ENCODE peak calls at places on chromosomes 13 and 19, in six cellular contexts. One of them, this sample, is unnamed.
A peak's percentile ranks its signal among the peaks of the same experiment; 100 is the strongest.

GRCh38 chr19:7977723-7978040 is 27.8 kb downstream of the ELAVL1 start:
- DNase-seq in BE2C: no peak
- DNase-seq in heart right ventricle: no peak
- DNase-seq in dorsolateral prefrontal cortex: no peak
- DNase-seq in endothelial cell of umbilical vein: no peak
- DNase-seq in left ventricle myocardium inferior: no peak
- DNase-seq in this sample: no peak

GRCh38 chr19:1244693-1245451 is 3.3 kb downstream of the ATP5F1D start:
- DNase-seq in dorsolateral prefrontal cortex: no peak
- DNase-seq in heart right ventricle: peak; percentile 87
- DNase-seq in left ventricle myocardium inferior: peak; percentile 87
- DNase-seq in endothelial cell of umbilical vein: no peak
- DNase-seq in BE2C: no peak
- DNase-seq in this sample: peak; percentile 62

GRCh38 chr19:21463449-21464105 is 41.8 kb upstream of the ZNF429 start:
- DNase-seq in dorsolateral prefrontal cortex: no peak
- DNase-seq in BE2C: peak; percentile 14
- DNase-seq in heart right ventricle: peak; percentile 38
- DNase-seq in endothelial cell of umbilical vein: no peak
- DNase-seq in left ventricle myocardium inferior: peak; percentile 42
- DNase-seq in this sample: no peak

GRCh38 chr19:16931306-16931705 is 42.5 kb downstream of the F2RL3 start:
- DNase-seq in left ventricle myocardium inferior: no peak
- DNase-seq in BE2C: no peak
- DNase-seq in heart right ventricle: no peak
- DNase-seq in endothelial cell of umbilical vein: no peak
- DNase-seq in dorsolateral prefrontal cortex: no peak
- DNase-seq in this sample: no peak

GRCh38 chr19:37979547-37980082 is 72.6 kb downstream of the SIPA1L3 start:
- DNase-seq in dorsolateral prefrontal cortex: no peak
- DNase-seq in endothelial cell of umbilical vein: no peak
- DNase-seq in BE2C: no peak
- DNase-seq in left ventricle myocardium inferior: no peak
- DNase-seq in heart right ventricle: no peak
- DNase-seq in this sample: no peak

GRCh38 chr13:107035778-107036177 is 467.8 kb upstream of the ARGLU1 start:
- DNase-seq in dorsolateral prefrontal cortex: no peak
- DNase-seq in BE2C: no peak
- DNase-seq in endothelial cell of umbilical vein: no peak
- DNase-seq in heart right ventricle: no peak
- DNase-seq in left ventricle myocardium inferior: no peak
- DNase-seq in this sample: peak; percentile 48

GRCh38 chr13:53206455-53206854 is 177.8 kb downstream of the OLFM4 start:
- DNase-seq in left ventricle myocardium inferior: no peak
- DNase-seq in dorsolateral prefrontal cortex: no peak
- DNase-seq in endothelial cell of umbilical vein: no peak
- DNase-seq in heart right ventricle: no peak
- DNase-seq in BE2C: no peak
- DNase-seq in this sample: no peak

GRCh38 chr13:112067121-112067741 is at the start of gene SOX1:
- DNase-seq in left ventricle myocardium inferior: no peak
- DNase-seq in endothelial cell of umbilical vein: no peak
- DNase-seq in dorsolateral prefrontal cortex: no peak
- DNase-seq in heart right ventricle: no peak
- DNase-seq in BE2C: no peak
- DNase-seq in this sample: no peak

GRCh38 chr19:17058236-17058635 is 17.0 kb downstream of the HAUS8 start:
- DNase-seq in dorsolateral prefrontal cortex: no peak
- DNase-seq in BE2C: no peak
- DNase-seq in left ventricle myocardium inferior: no peak
- DNase-seq in heart right ventricle: no peak
- DNase-seq in endothelial cell of umbilical vein: no peak
- DNase-seq in this sample: no peak

GRCh38 chr19:43425567-43426392 is 11.1 kb downstream of the TEX101 start:
- DNase-seq in dorsolateral prefrontal cortex: no peak
- DNase-seq in BE2C: no peak
- DNase-seq in left ventricle myocardium inferior: no peak
- DNase-seq in heart right ventricle: no peak
- DNase-seq in endothelial cell of umbilical vein: no peak
- DNase-seq in this sample: peak; percentile 37

GRCh38 chr13:43284162-43284561 is 260.8 kb downstream of the DNAJC15 start:
- DNase-seq in endothelial cell of umbilical vein: peak; percentile 52
- DNase-seq in BE2C: no peak
- DNase-seq in heart right ventricle: no peak
- DNase-seq in left ventricle myocardium inferior: no peak
- DNase-seq in dorsolateral prefrontal cortex: no peak
- DNase-seq in this sample: peak; percentile 65

GRCh38 chr19:12574036-12574435 is 22.8 kb upstream of the ZNF564 start:
- DNase-seq in left ventricle myocardium inferior: no peak
- DNase-seq in endothelial cell of umbilical vein: no peak
- DNase-seq in heart right ventricle: no peak
- DNase-seq in BE2C: no peak
- DNase-seq in dorsolateral prefrontal cortex: no peak
- DNase-seq in this sample: no peak

GRCh38 chr13:36858285-36858684 is 39.3 kb downstream of the RFXAP start:
- DNase-seq in BE2C: peak; percentile 37
- DNase-seq in heart right ventricle: no peak
- DNase-seq in dorsolateral prefrontal cortex: no peak
- DNase-seq in left ventricle myocardium inferior: no peak
- DNase-seq in endothelial cell of umbilical vein: peak; percentile 68
- DNase-seq in this sample: peak; percentile 32

GRCh38 chr19:49878744-49879070 is 1.2 kb downstream of the TBC1D17 start:
- DNase-seq in BE2C: no peak
- DNase-seq in dorsolateral prefrontal cortex: no peak
- DNase-seq in endothelial cell of umbilical vein: no peak
- DNase-seq in left ventricle myocardium inferior: no peak
- DNase-seq in heart right ventricle: peak; percentile 8
- DNase-seq in this sample: no peak

GRCh38 chr19:53868091-53868891 is 608 bp downstream of the MYADM start:
- DNase-seq in heart right ventricle: peak; percentile 61
- DNase-seq in endothelial cell of umbilical vein: peak; percentile 40
- DNase-seq in left ventricle myocardium inferior: peak; percentile 64
- DNase-seq in BE2C: peak; percentile 51
- DNase-seq in dorsolateral prefrontal cortex: no peak
- DNase-seq in this sample: peak; percentile 54

GRCh38 chr19:18279516-18280246 is 1.7 kb downstream of the JUND start:
- DNase-seq in heart right ventricle: peak; percentile 91
- DNase-seq in endothelial cell of umbilical vein: peak; percentile 96
- DNase-seq in dorsolateral prefrontal cortex: peak; percentile 82
- DNase-seq in BE2C: peak; percentile 94
- DNase-seq in left ventricle myocardium inferior: peak; percentile 91
- DNase-seq in this sample: peak; percentile 95

GRCh38 chr13:70170689-70171088 is 62.4 kb upstream of the KLHL1 start:
- DNase-seq in endothelial cell of umbilical vein: no peak
- DNase-seq in left ventricle myocardium inferior: no peak
- DNase-seq in dorsolateral prefrontal cortex: no peak
- DNase-seq in BE2C: no peak
- DNase-seq in heart right ventricle: no peak
- DNase-seq in this sample: no peak

DNA sequence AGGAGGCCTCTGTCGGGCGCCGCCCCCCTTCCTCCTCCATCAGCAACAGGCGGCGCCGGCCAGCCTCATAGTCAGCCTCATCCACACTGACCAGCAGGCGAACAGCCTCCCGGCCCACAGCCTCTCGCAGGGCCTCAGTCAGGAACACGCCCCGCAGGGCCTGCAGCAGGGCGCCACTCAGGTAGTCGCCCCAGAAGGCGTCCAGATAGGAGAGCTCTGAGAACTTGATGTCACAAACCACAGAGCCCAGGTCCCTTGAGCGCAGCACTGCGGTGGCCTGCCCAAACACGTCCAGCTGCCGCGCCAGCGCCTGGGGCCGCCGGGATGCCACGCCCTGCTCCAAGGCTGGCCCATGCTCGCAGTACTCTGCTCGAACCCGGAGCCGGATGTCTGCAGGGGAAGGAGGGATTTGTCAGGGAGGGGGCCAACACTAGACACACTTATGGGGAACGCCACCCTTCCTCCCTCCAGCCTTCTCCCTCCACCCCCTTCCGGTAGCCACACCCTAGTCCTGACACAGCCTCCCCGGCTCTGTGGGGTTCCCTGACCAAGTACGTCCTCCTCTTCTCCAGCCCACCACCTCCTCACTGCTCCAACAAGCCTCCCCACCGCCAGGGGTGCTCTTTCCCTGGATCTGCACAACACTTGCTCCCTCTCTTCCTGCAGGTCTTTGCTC is 17.9 kb downstream of the DEDD2 start:
- DNase-seq in endothelial cell of umbilical vein: no peak
- DNase-seq in dorsolateral prefrontal cortex: no peak
- DNase-seq in left ventricle myocardium inferior: peak; percentile 35
- DNase-seq in BE2C: no peak
- DNase-seq in heart right ventricle: peak; percentile 50
- DNase-seq in this sample: no peak
- TF ChIP-seq CTCF in endothelial cell of umbilical vein: no peak
- TF ChIP-seq CTCF in dorsolateral prefrontal cortex: no peak
- TF ChIP-seq CTCF in left ventricle myocardium inferior: no peak
- TF ChIP-seq CTCF in BE2C: no peak
- TF ChIP-seq CTCF in heart right ventricle: no peak
- TF ChIP-seq CTCF in this sample: no peak

GRCh38 chr13:100517706-100518105 is 70.9 kb downstream of the GGACT start:
- DNase-seq in endothelial cell of umbilical vein: no peak
- DNase-seq in dorsolateral prefrontal cortex: no peak
- DNase-seq in left ventricle myocardium inferior: no peak
- DNase-seq in BE2C: no peak
- DNase-seq in heart right ventricle: no peak
- DNase-seq in this sample: no peak
- H3K4me3 ChIP-seq in endothelial cell of umbilical vein: no peak overlapping the region
- H3K4me3 ChIP-seq in dorsolateral prefrontal cortex: no peak overlapping the region
- H3K4me3 ChIP-seq in left ventricle myocardium inferior: no peak overlapping the region
- H3K4me3 ChIP-seq in BE2C: no peak overlapping the region
- H3K4me3 ChIP-seq in heart right ventricle: no peak overlapping the region
- H3K4me3 ChIP-seq in this sample: no peak overlapping the region

GRCh38 chr13:46296920-46297319 is 85.2 kb downstream of the LRRC63 start:
- DNase-seq in BE2C: no peak
- DNase-seq in endothelial cell of umbilical vein: peak; percentile 66
- DNase-seq in left ventricle myocardium inferior: no peak
- DNase-seq in heart right ventricle: no peak
- DNase-seq in dorsolateral prefrontal cortex: no peak
- DNase-seq in this sample: peak; percentile 80
- TF ChIP-seq CTCF in BE2C: no peak
- TF ChIP-seq CTCF in endothelial cell of umbilical vein: no peak
- TF ChIP-seq CTCF in left ventricle myocardium inferior: no peak
- TF ChIP-seq CTCF in heart right ventricle: no peak
- TF ChIP-seq CTCF in dorsolateral prefrontal cortex: no peak
- TF ChIP-seq CTCF in this sample: no peak

GRCh38 chr19:4800591-4801081 is 9.1 kb downstream of the FEM1A start:
- DNase-seq in dorsolateral prefrontal cortex: no peak
- DNase-seq in BE2C: no peak
- DNase-seq in heart right ventricle: peak; percentile 63
- DNase-seq in endothelial cell of umbilical vein: no peak
- DNase-seq in left ventricle myocardium inferior: no peak
- DNase-seq in this sample: no peak
- H3K4me3 ChIP-seq in dorsolateral prefrontal cortex: no peak overlapping the region
- H3K4me3 ChIP-seq in BE2C: no peak overlapping the region
- H3K4me3 ChIP-seq in heart right ventricle: no peak overlapping the region
- H3K4me3 ChIP-seq in endothelial cell of umbilical vein: no peak overlapping the region
- H3K4me3 ChIP-seq in left ventricle myocardium inferior: peak overlapping the region; percentile 3
- H3K4me3 ChIP-seq in this sample: no peak overlapping the region

DNA sequence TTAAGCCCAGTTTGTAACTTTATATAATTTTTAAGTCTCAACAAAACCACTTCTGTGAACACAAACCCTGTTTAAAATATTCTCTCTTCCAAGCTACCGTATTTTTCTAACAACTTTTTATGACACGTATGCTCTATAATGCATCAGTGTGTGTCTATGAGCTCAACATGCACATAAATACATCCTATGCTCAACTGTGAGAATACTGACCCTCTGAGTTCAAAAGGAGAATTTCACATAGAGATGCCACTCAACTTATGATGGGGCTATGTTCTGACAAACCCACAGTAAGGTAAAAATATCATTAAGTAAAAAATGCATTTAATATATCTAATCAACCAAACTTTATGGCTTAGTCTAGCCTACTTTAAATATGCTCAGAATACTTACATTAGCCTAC is 1139.7 kb upstream of the SPRY2 start:
- DNase-seq in heart right ventricle: no peak
- DNase-seq in BE2C: no peak
- DNase-seq in dorsolateral prefrontal cortex: no peak
- DNase-seq in left ventricle myocardium inferior: no peak
- DNase-seq in endothelial cell of umbilical vein: no peak
- DNase-seq in this sample: no peak
- TF ChIP-seq CTCF in heart right ventricle: no peak
- TF ChIP-seq CTCF in BE2C: peak; percentile 56
- TF ChIP-seq CTCF in dorsolateral prefrontal cortex: no peak
- TF ChIP-seq CTCF in left ventricle myocardium inferior: no peak
- TF ChIP-seq CTCF in endothelial cell of umbilical vein: no peak
- TF ChIP-seq CTCF in this sample: no peak

GRCh38 chr13:48252176-48252575 is 19.2 kb downstream of the ITM2B start:
- DNase-seq in endothelial cell of umbilical vein: no peak
- DNase-seq in heart right ventricle: no peak
- DNase-seq in left ventricle myocardium inferior: no peak
- DNase-seq in BE2C: no peak
- DNase-seq in dorsolateral prefrontal cortex: no peak
- DNase-seq in this sample: no peak
- H3K4me3 ChIP-seq in endothelial cell of umbilical vein: no peak overlapping the region
- H3K4me3 ChIP-seq in heart right ventricle: no peak overlapping the region
- H3K4me3 ChIP-seq in left ventricle myocardium inferior: peak overlapping the region; percentile 6
- H3K4me3 ChIP-seq in BE2C: no peak overlapping the region
- H3K4me3 ChIP-seq in dorsolateral prefrontal cortex: no peak overlapping the region
- H3K4me3 ChIP-seq in this sample: no peak overlapping the region

DNA sequence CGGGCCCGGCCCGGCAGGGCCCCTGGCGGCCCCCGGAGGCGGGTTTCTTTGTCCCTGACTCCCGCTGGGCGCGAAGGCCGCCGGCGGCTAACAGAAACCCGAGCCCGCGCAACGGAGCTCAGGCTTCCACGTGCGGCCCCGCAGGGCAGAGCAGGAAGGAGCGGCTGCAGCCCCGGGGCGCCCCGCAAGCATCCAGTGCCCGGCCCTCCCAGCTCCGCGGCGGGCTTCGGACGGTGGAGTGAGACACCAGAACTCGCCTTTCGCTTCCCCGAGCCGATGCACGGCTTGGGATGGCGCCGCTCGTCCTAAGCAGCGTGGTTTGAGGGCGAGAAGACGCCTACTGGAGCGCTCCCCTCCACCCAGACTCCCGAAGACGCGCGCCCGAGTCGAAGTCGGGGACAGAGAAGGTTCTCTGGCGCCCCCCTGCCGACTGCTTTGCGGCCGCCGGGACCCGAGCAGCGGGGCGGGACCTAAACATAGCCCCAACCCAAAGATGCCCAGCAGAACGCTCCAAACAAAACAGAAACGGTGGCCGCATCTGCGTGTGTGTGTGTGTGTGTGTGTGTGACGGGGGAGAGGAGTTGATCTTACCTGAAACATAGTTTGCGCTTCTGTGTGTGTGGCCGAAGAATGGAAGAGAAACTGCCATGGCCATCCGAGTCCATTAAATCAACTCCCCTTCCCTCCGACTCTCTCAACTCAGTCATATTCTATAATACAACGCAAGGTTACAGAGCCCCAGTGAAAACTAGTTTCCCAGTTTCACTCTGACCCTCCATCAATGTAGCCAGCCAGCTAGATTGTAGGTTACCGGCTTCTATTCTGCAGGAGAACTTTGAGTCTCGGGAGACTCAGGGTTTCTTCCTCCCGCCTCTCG is 629 bp upstream of the FGF9 start:
- DNase-seq in dorsolateral prefrontal cortex: no peak
- DNase-seq in BE2C: peak; percentile 27
- DNase-seq in endothelial cell of umbilical vein: peak; percentile 54
- DNase-seq in heart right ventricle: peak; percentile 59
- DNase-seq in left ventricle myocardium inferior: peak; percentile 53
- DNase-seq in this sample: peak; percentile 32
- TF ChIP-seq CTCF in dorsolateral prefrontal cortex: no peak
- TF ChIP-seq CTCF in BE2C: no peak
- TF ChIP-seq CTCF in endothelial cell of umbilical vein: no peak
- TF ChIP-seq CTCF in heart right ventricle: no peak
- TF ChIP-seq CTCF in left ventricle myocardium inferior: no peak
- TF ChIP-seq CTCF in this sample: peak; percentile 22

This sample was measured in foreskin fibroblast.